ENCODE peak calls at places on chromosomes 13 and 19, in five cellular contexts. S, H, U, G and C are unnamed samples.

GRCh38 chr19:37907735-37908066 is 693 bp downstream of the SIPA1L3 start:
- DNase-seq in U (no peak), H (no peak), G (no peak), S (no peak), C (no peak)

GRCh38 chr13:25945596-25945995 is 106.2 kb downstream of the SHISA2 start:
- DNase-seq in G (no peak), U (no peak), S (no peak), H (no peak), C (no peak)

GRCh38 chr13:72839831-72840426 is 58.0 kb downstream of the PIBF1 start:
- DNase-seq in G (peak), U (peak), S (no peak), H (peak), C (peak)

GRCh38 chr13:48126944-48127814 is 32.3 kb upstream of the MED4 start:
- DNase-seq in U (peak), G (peak), S (no peak), H (peak), C (peak)

GRCh38 chr19:2345794-2346663 is 14.0 kb upstream of the TMPRSS9 start:
- DNase-seq in H (no peak), G (no peak), S (no peak), U (no peak), C (no peak)

GRCh38 chr13:20360835-20361412 is 128.8 kb upstream of the GJB6 start:
- DNase-seq in G (no peak), U (no peak), S (no peak), H (no peak), C (no peak)

GRCh38 chr19:37778613-37779138 is 710 bp downstream of the ZNF573 start:
- DNase-seq in U (no peak), S (no peak), H (peak), G (peak), C (peak)

GRCh38 chr13:20704459-20705069 is 1.1 kb downstream of the IL17D start:
- DNase-seq in U (no peak), S (no peak), H (no peak), G (no peak), C (no peak)

GRCh38 chr19:54464044-54464623 is 556 bp upstream of the LENG9 start:
- DNase-seq in G (peak), U (peak), H (peak), S (no peak), C (peak)

GRCh38 chr13:94435604-94436226 is 43.8 kb downstream of the DCT start:
- DNase-seq in G (peak), S (no peak), U (peak), H (peak), C (peak)

GRCh38 chr19:5479958-5480357 is 24.7 kb downstream of the ZNRF4 start:
- DNase-seq in G (no peak), H (no peak), S (no peak), U (no peak), C (no peak)